ENCODE peak calls at places on chromosomes 6 and 20, in six cellular contexts. Q, K, J, W, P and G are unnamed samples.

GRCh38 chr6:10690651-10691445 is 3.6 kb downstream of the C6orf52 start:
- DNase-seq in K (no peak), W (no peak), Q (no peak), P (no peak), J (no peak), G (no peak)

GRCh38 chr6:139533573-139534471 is 159.4 kb upstream of the CITED2 start:
- DNase-seq in K (peak), W (no peak), P (no peak), J (no peak), Q (peak), G (no peak)

GRCh38 chr6:13538084-13538483 is 36.3 kb upstream of the SIRT5 start:
- DNase-seq in Q (peak), J (no peak), W (no peak), K (peak), P (no peak), G (no peak)

GRCh38 chr20:5195655-5196054 is 68.8 kb downstream of the CDS2 start:
- DNase-seq in Q (no peak), K (no peak), J (no peak), P (no peak), W (no peak), G (no peak)

GRCh38 chr6:105270511-105270910 is 90.7 kb upstream of the POPDC3 start:
- DNase-seq in P (no peak), Q (no peak), K (no peak), J (no peak), W (no peak), G (no peak)

GRCh38 chr6:56430629-56431600 is 183.5 kb upstream of the COL21A1 start:
- DNase-seq in Q (no peak), K (no peak), W (no peak), J (no peak), P (no peak), G (no peak)

GRCh38 chr6:120584111-120584760 is 750.0 kb downstream of the TBC1D32 start:
- DNase-seq in W (no peak), K (no peak), P (no peak), J (no peak), Q (no peak), G (no peak)

GRCh38 chr6:41871677-41872076 is 23.5 kb downstream of the USP49 start:
- DNase-seq in K (no peak), P (no peak), W (no peak), Q (no peak), J (no peak), G (no peak)

GRCh38 chr6:43196337-43196736 is 14.3 kb downstream of the CUL9 start:
- DNase-seq in J (no peak), P (no peak), K (no peak), W (no peak), Q (no peak), G (no peak)

GRCh38 chr6:628772-629171 is 28.1 kb downstream of the HUS1B start:
- DNase-seq in P (no peak), J (no peak), Q (no peak), K (no peak), W (no peak), G (no peak)

GRCh38 chr20:2151805-2152727 is 50.4 kb downstream of the STK35 start:
- DNase-seq in J (no peak), Q (peak), K (no peak), P (peak), W (no peak), G (no peak)

GRCh38 chr6:129032602-129033001 is 149.7 kb downstream of the LAMA2 start:
- DNase-seq in J (no peak), W (no peak), P (no peak), K (no peak), Q (no peak), G (no peak)

GRCh38 chr6:58113960-58114359 is 796.5 kb downstream of the PRIM2 start:
- DNase-seq in K (no peak), P (no peak), Q (peak), J (no peak), W (no peak), G (no peak)

GRCh38 chr6:20202070-20202658 is 10.1 kb downstream of the MBOAT1 start:
- DNase-seq in W (no peak), P (no peak), Q (no peak), J (no peak), K (no peak), G (peak)

GRCh38 chr6:108799791-108800190 is 48.4 kb upstream of the ARMC2 start:
- DNase-seq in W (no peak), Q (no peak), K (peak), J (no peak), P (no peak), G (no peak)

GRCh38 chr6:56349196-56349595 is 101.8 kb upstream of the COL21A1 start:
- DNase-seq in P (no peak), W (no peak), Q (no peak), K (no peak), J (no peak), G (no peak)

GRCh38 chr20:3629893-3630292 is 33.3 kb downstream of the GFRA4 start:
- DNase-seq in Q (no peak), K (no peak), J (no peak), W (no peak), P (no peak), G (no peak)

GRCh38 chr6:1641391-1641790 is 31.7 kb downstream of the FOXC1 start:
- DNase-seq in W (no peak), J (no peak), P (no peak), K (no peak), Q (peak), G (no peak)

GRCh38 chr6:129651291-129651691 is 58.7 kb downstream of the ARHGAP18 start:
- DNase-seq in P (no peak), Q (no peak), J (no peak), W (no peak), K (no peak), G (no peak)

GRCh38 chr20:37475258-37475657 is 45.8 kb upstream of the NNAT start:
- DNase-seq in K (no peak), P (no peak), J (no peak), Q (peak), W (no peak), G (no peak)

GRCh38 chr20:12012241-12013222 is 94.8 kb downstream of the BTBD3 start:
- DNase-seq in W (no peak), K (peak), Q (peak), P (no peak), J (no peak), G (no peak)

GRCh38 chr20:12090920-12091319 is 173.2 kb downstream of the BTBD3 start:
- DNase-seq in K (no peak), P (no peak), W (no peak), Q (no peak), J (no peak), G (no peak)

GRCh38 chr20:41052742-41053419 is 24.3 kb downstream of the TOP1 start:
- DNase-seq in K (no peak), W (no peak), J (no peak), P (no peak), Q (peak), G (no peak)

GRCh38 chr20:50958733-50959542 is at the start of gene MOCS3:
- DNase-seq in K (peak), P (peak), W (peak), J (peak), Q (peak), G (peak)

GRCh38 chr6:85185977-85186376 is 263.9 kb upstream of the NT5E start:
- DNase-seq in K (no peak), J (no peak), W (no peak), Q (no peak), P (no peak), G (no peak)

GRCh38 chr20:63859166-63859699 is 2.1 kb upstream of the ABHD16B start:
- DNase-seq in Q (no peak), K (no peak), J (no peak), W (no peak), P (no peak), G (no peak)

GRCh38 chr6:88145298-88145963 is 20.7 kb downstream of the CNR1 start:
- DNase-seq in P (no peak), J (no peak), Q (no peak), K (no peak), W (no peak), G (no peak)

GRCh38 chr6:112304680-112305079 is 42.5 kb upstream of the RFPL4B start:
- DNase-seq in Q (no peak), J (no peak), W (no peak), K (no peak), P (no peak), G (no peak)

GRCh38 chr6:107320126-107320525 is 139.2 kb downstream of the PDSS2 start:
- DNase-seq in J (no peak), Q (no peak), K (no peak), W (no peak), P (no peak), G (no peak)

GRCh38 chr20:46485431-46485830 is 27.9 kb downstream of the ZNF334 start:
- DNase-seq in K (no peak), W (no peak), Q (no peak), J (no peak), P (no peak), G (no peak)

GRCh38 chr6:124963416-124964083 is 1.3 kb downstream of the RNF217 start:
- DNase-seq in W (no peak), J (no peak), K (peak), P (no peak), Q (peak), G (no peak)

GRCh38 chr20:25584905-25585704 is at the start of gene NINL:
- DNase-seq in Q (peak), J (no peak), W (peak), P (peak), K (no peak), G (no peak)

GRCh38 chr20:24683676-24684075 is 214.2 kb downstream of the SYNDIG1 start:
- DNase-seq in K (no peak), P (no peak), W (no peak), Q (no peak), J (no peak), G (no peak)